ENCODE peak calls at places on chromosomes 2 and 18, in ten cellular contexts. One of them, this sample, is unnamed.

GRCh38 chr2:69469784-69470183 is 32.5 kb upstream of the NFU1 start:
- DNase-seq in CD8-positive, alpha-beta memory T cell: no peak
- DNase-seq in K562: no peak
- DNase-seq in CD4-positive, CD25-positive, alpha-beta regulatory T cell: no peak
- DNase-seq in A549: no peak
- DNase-seq in RWPE1: no peak
- DNase-seq in ascending aorta: no peak
- DNase-seq in CD4-positive, alpha-beta T cell: no peak
- DNase-seq in mammary epithelial cell: peak
- DNase-seq in lower lobe of right lung: no peak
- DNase-seq in this sample: no peak

GRCh38 chr18:77065221-77065981 is 67.2 kb downstream of the MBP start:
- DNase-seq in CD4-positive, CD25-positive, alpha-beta regulatory T cell: peak
- DNase-seq in ascending aorta: no peak
- DNase-seq in A549: peak
- DNase-seq in mammary epithelial cell: peak
- DNase-seq in K562: no peak
- DNase-seq in lower lobe of right lung: peak
- DNase-seq in CD8-positive, alpha-beta memory T cell: no peak
- DNase-seq in CD4-positive, alpha-beta T cell: no peak
- DNase-seq in RWPE1: peak
- DNase-seq in this sample: peak

GRCh38 chr2:238161291-238162051 is 2.7 kb downstream of the ERFE start:
- DNase-seq in CD8-positive, alpha-beta memory T cell: no peak
- DNase-seq in mammary epithelial cell: no peak
- DNase-seq in A549: no peak
- DNase-seq in CD4-positive, CD25-positive, alpha-beta regulatory T cell: no peak
- DNase-seq in lower lobe of right lung: no peak
- DNase-seq in CD4-positive, alpha-beta T cell: no peak
- DNase-seq in RWPE1: no peak
- DNase-seq in ascending aorta: peak
- DNase-seq in K562: no peak
- DNase-seq in this sample: no peak

GRCh38 chr2:151900261-151900660 is 72.0 kb upstream of the ARL5A start:
- DNase-seq in A549: no peak
- DNase-seq in K562: no peak
- DNase-seq in CD4-positive, CD25-positive, alpha-beta regulatory T cell: no peak
- DNase-seq in lower lobe of right lung: no peak
- DNase-seq in CD4-positive, alpha-beta T cell: no peak
- DNase-seq in CD8-positive, alpha-beta memory T cell: no peak
- DNase-seq in mammary epithelial cell: no peak
- DNase-seq in ascending aorta: no peak
- DNase-seq in RWPE1: no peak
- DNase-seq in this sample: no peak

GRCh38 chr2:219542931-219543595 is 546 bp downstream of the CHPF start:
- DNase-seq in ascending aorta: no peak
- DNase-seq in mammary epithelial cell: peak
- DNase-seq in CD4-positive, CD25-positive, alpha-beta regulatory T cell: peak
- DNase-seq in CD4-positive, alpha-beta T cell: no peak
- DNase-seq in K562: peak
- DNase-seq in CD8-positive, alpha-beta memory T cell: no peak
- DNase-seq in A549: peak
- DNase-seq in RWPE1: peak
- DNase-seq in lower lobe of right lung: no peak
- DNase-seq in this sample: peak

GRCh38 chr2:589551-589950 is 87.7 kb downstream of the TMEM18 start:
- DNase-seq in ascending aorta: no peak
- DNase-seq in mammary epithelial cell: no peak
- DNase-seq in CD4-positive, alpha-beta T cell: no peak
- DNase-seq in CD8-positive, alpha-beta memory T cell: no peak
- DNase-seq in CD4-positive, CD25-positive, alpha-beta regulatory T cell: no peak
- DNase-seq in K562: no peak
- DNase-seq in RWPE1: peak
- DNase-seq in lower lobe of right lung: no peak
- DNase-seq in A549: no peak
- DNase-seq in this sample: no peak

GRCh38 chr2:3585239-3586109 is 9.4 kb upstream of the COLEC11 start:
- DNase-seq in ascending aorta: no peak
- DNase-seq in RWPE1: no peak
- DNase-seq in CD8-positive, alpha-beta memory T cell: no peak
- DNase-seq in mammary epithelial cell: no peak
- DNase-seq in CD4-positive, CD25-positive, alpha-beta regulatory T cell: no peak
- DNase-seq in CD4-positive, alpha-beta T cell: no peak
- DNase-seq in K562: peak
- DNase-seq in lower lobe of right lung: no peak
- DNase-seq in A549: no peak
- DNase-seq in this sample: peak

GRCh38 chr18:69259282-69259681 is 141.4 kb upstream of the DOK6 start:
- DNase-seq in mammary epithelial cell: no peak
- DNase-seq in lower lobe of right lung: no peak
- DNase-seq in CD4-positive, alpha-beta T cell: no peak
- DNase-seq in CD8-positive, alpha-beta memory T cell: no peak
- DNase-seq in A549: no peak
- DNase-seq in ascending aorta: no peak
- DNase-seq in K562: no peak
- DNase-seq in RWPE1: no peak
- DNase-seq in CD4-positive, CD25-positive, alpha-beta regulatory T cell: no peak
- DNase-seq in this sample: no peak

GRCh38 chr2:203840816-203841215 is 26.8 kb upstream of the CTLA4 start:
- DNase-seq in mammary epithelial cell: no peak
- DNase-seq in lower lobe of right lung: no peak
- DNase-seq in CD4-positive, CD25-positive, alpha-beta regulatory T cell: no peak
- DNase-seq in RWPE1: no peak
- DNase-seq in ascending aorta: no peak
- DNase-seq in CD8-positive, alpha-beta memory T cell: no peak
- DNase-seq in A549: no peak
- DNase-seq in CD4-positive, alpha-beta T cell: no peak
- DNase-seq in K562: no peak
- DNase-seq in this sample: no peak

GRCh38 chr18:3782901-3783300 is 332.9 kb downstream of the TGIF1 start:
- DNase-seq in RWPE1: no peak
- DNase-seq in K562: no peak
- DNase-seq in lower lobe of right lung: no peak
- DNase-seq in mammary epithelial cell: no peak
- DNase-seq in CD4-positive, CD25-positive, alpha-beta regulatory T cell: no peak
- DNase-seq in CD4-positive, alpha-beta T cell: no peak
- DNase-seq in ascending aorta: no peak
- DNase-seq in CD8-positive, alpha-beta memory T cell: no peak
- DNase-seq in A549: no peak
- DNase-seq in this sample: no peak

GRCh38 chr2:227163445-227163997 is 484 bp downstream of the COL4A4 start:
- DNase-seq in RWPE1: no peak
- DNase-seq in K562: no peak
- DNase-seq in CD8-positive, alpha-beta memory T cell: no peak
- DNase-seq in CD4-positive, CD25-positive, alpha-beta regulatory T cell: no peak
- DNase-seq in CD4-positive, alpha-beta T cell: no peak
- DNase-seq in mammary epithelial cell: peak
- DNase-seq in lower lobe of right lung: no peak
- DNase-seq in A549: peak
- DNase-seq in ascending aorta: no peak
- DNase-seq in this sample: no peak

GRCh38 chr2:42970151-42970550 is 177.8 kb upstream of the HAAO start:
- DNase-seq in mammary epithelial cell: no peak
- DNase-seq in CD4-positive, CD25-positive, alpha-beta regulatory T cell: no peak
- DNase-seq in RWPE1: no peak
- DNase-seq in K562: no peak
- DNase-seq in CD8-positive, alpha-beta memory T cell: no peak
- DNase-seq in CD4-positive, alpha-beta T cell: no peak
- DNase-seq in A549: no peak
- DNase-seq in ascending aorta: no peak
- DNase-seq in lower lobe of right lung: no peak
- DNase-seq in this sample: no peak

GRCh38 chr2:9251154-9252001 is 44.8 kb downstream of the ASAP2 start:
- DNase-seq in CD8-positive, alpha-beta memory T cell: no peak
- DNase-seq in CD4-positive, alpha-beta T cell: no peak
- DNase-seq in ascending aorta: no peak
- DNase-seq in A549: peak
- DNase-seq in RWPE1: peak
- DNase-seq in mammary epithelial cell: peak
- DNase-seq in lower lobe of right lung: no peak
- DNase-seq in K562: no peak
- DNase-seq in CD4-positive, CD25-positive, alpha-beta regulatory T cell: no peak
- DNase-seq in this sample: peak
- H3K27ac ChIP-seq in CD8-positive, alpha-beta memory T cell: no peak
- H3K27ac ChIP-seq in CD4-positive, alpha-beta T cell: no peak
- H3K27ac ChIP-seq in ascending aorta: peak
- H3K27ac ChIP-seq in A549: peak
- H3K27ac ChIP-seq in RWPE1: peak
- H3K27ac ChIP-seq in mammary epithelial cell: peak
- H3K27ac ChIP-seq in lower lobe of right lung: peak
- H3K27ac ChIP-seq in K562: no peak
- H3K27ac ChIP-seq in CD4-positive, CD25-positive, alpha-beta regulatory T cell: no peak
- H3K27ac ChIP-seq in this sample: peak

GRCh38 chr2:6826081-6826913 is 39.4 kb downstream of the CMPK2 start:
- DNase-seq in ascending aorta: no peak
- DNase-seq in lower lobe of right lung: no peak
- DNase-seq in CD4-positive, alpha-beta T cell: peak
- DNase-seq in CD4-positive, CD25-positive, alpha-beta regulatory T cell: no peak
- DNase-seq in RWPE1: peak
- DNase-seq in mammary epithelial cell: peak
- DNase-seq in A549: peak
- DNase-seq in K562: peak
- DNase-seq in CD8-positive, alpha-beta memory T cell: peak
- DNase-seq in this sample: peak

GRCh38 chr2:6827516-6828298 is 38.0 kb downstream of the CMPK2 start:
- DNase-seq in CD4-positive, CD25-positive, alpha-beta regulatory T cell: no peak
- DNase-seq in RWPE1: no peak
- DNase-seq in ascending aorta: no peak
- DNase-seq in CD8-positive, alpha-beta memory T cell: no peak
- DNase-seq in mammary epithelial cell: no peak
- DNase-seq in CD4-positive, alpha-beta T cell: no peak
- DNase-seq in A549: no peak
- DNase-seq in K562: no peak
- DNase-seq in lower lobe of right lung: no peak
- DNase-seq in this sample: no peak

GRCh38 chr2:6831229-6831628 is 34.5 kb downstream of the CMPK2 start:
- DNase-seq in K562: peak
- DNase-seq in A549: no peak
- DNase-seq in CD8-positive, alpha-beta memory T cell: no peak
- DNase-seq in RWPE1: no peak
- DNase-seq in CD4-positive, CD25-positive, alpha-beta regulatory T cell: no peak
- DNase-seq in lower lobe of right lung: no peak
- DNase-seq in mammary epithelial cell: no peak
- DNase-seq in ascending aorta: no peak
- DNase-seq in CD4-positive, alpha-beta T cell: no peak
- DNase-seq in this sample: no peak

GRCh38 chr2:6824962-6825361 is 40.7 kb downstream of the CMPK2 start:
- DNase-seq in mammary epithelial cell: peak
- DNase-seq in CD4-positive, CD25-positive, alpha-beta regulatory T cell: no peak
- DNase-seq in ascending aorta: no peak
- DNase-seq in K562: no peak
- DNase-seq in CD4-positive, alpha-beta T cell: no peak
- DNase-seq in lower lobe of right lung: no peak
- DNase-seq in CD8-positive, alpha-beta memory T cell: no peak
- DNase-seq in RWPE1: no peak
- DNase-seq in A549: no peak
- DNase-seq in this sample: peak

GRCh38 chr2:6828299-6828584 is 37.5 kb downstream of the CMPK2 start:
- DNase-seq in ascending aorta: no peak
- DNase-seq in CD4-positive, CD25-positive, alpha-beta regulatory T cell: no peak
- DNase-seq in K562: no peak
- DNase-seq in mammary epithelial cell: no peak
- DNase-seq in lower lobe of right lung: no peak
- DNase-seq in CD4-positive, alpha-beta T cell: no peak
- DNase-seq in RWPE1: no peak
- DNase-seq in A549: no peak
- DNase-seq in CD8-positive, alpha-beta memory T cell: no peak
- DNase-seq in this sample: no peak
- H3K27ac ChIP-seq in ascending aorta: no peak
- H3K27ac ChIP-seq in CD4-positive, CD25-positive, alpha-beta regulatory T cell: no peak
- H3K27ac ChIP-seq in K562: no peak
- H3K27ac ChIP-seq in mammary epithelial cell: no peak
- H3K27ac ChIP-seq in lower lobe of right lung: no peak
- H3K27ac ChIP-seq in CD4-positive, alpha-beta T cell: no peak
- H3K27ac ChIP-seq in RWPE1: no peak
- H3K27ac ChIP-seq in A549: no peak
- H3K27ac ChIP-seq in CD8-positive, alpha-beta memory T cell: no peak
- H3K27ac ChIP-seq in this sample: peak

DNA sequence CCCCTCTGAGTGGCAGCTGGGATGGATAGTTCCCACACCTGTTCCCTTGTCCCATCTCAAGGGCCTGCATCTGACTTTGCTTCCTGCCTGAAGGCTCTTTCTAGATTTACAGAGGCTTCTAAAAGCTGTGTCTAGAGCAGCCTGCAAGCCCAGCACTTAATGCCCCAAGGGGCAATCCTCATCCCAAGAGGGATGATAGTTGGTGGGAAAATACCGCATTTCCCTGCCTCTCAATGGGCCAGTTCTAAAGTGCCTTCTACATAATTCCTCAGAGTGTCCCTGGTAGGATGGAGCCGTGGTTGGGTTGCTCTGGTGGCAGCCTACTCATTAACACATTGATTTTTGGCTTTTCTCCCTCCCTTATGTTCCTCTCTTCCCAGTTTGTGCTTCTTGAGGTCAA is 29.5 kb downstream of the LAMA3 start:
- DNase-seq in A549: no peak
- DNase-seq in lower lobe of right lung: no peak
- DNase-seq in ascending aorta: no peak
- DNase-seq in CD4-positive, alpha-beta T cell: no peak
- DNase-seq in mammary epithelial cell: no peak
- DNase-seq in RWPE1: no peak
- DNase-seq in CD4-positive, CD25-positive, alpha-beta regulatory T cell: no peak
- DNase-seq in CD8-positive, alpha-beta memory T cell: no peak
- DNase-seq in K562: no peak
- DNase-seq in this sample: no peak
- H3K27ac ChIP-seq in A549: peak
- H3K27ac ChIP-seq in lower lobe of right lung: no peak
- H3K27ac ChIP-seq in ascending aorta: peak
- H3K27ac ChIP-seq in CD4-positive, alpha-beta T cell: no peak
- H3K27ac ChIP-seq in mammary epithelial cell: peak
- H3K27ac ChIP-seq in RWPE1: peak
- H3K27ac ChIP-seq in CD4-positive, CD25-positive, alpha-beta regulatory T cell: no peak
- H3K27ac ChIP-seq in CD8-positive, alpha-beta memory T cell: no peak
- H3K27ac ChIP-seq in K562: no peak
- H3K27ac ChIP-seq in this sample: peak

DNA sequence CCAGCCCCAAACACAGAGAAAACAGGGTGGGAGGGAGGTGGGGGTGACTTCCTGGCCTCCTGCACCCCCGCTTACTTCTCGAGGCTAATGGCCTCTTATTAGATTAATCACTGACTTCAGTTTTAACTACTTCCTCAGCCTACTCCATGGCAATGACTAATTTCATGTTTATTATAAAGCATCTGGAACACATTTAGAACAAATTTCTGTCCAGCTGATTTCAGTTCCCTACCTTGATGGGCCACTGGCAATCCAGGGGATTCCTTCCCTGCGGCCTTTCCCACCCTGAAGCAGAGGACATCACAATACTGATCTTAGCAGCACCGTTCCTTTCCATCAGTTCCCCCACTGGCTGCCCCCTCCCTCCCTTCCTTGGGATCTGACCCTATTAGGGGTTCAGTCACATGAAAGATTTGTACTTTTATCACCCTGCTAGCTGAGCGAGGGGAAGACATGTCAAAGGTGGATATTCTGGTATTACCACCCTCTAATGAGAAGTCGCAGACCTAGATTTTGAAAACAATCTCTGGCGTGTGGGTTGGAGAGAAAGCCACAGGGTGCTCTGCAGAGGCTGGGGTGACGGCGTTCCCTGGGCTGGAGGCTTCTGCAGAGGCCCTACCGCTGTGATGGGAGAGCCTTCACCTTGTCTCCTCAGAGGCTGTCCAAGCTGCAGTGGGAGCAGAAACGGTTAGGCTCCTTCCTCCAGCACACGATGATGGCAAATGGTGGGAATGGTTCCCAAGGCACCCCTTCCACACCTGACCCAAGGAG is 67.7 kb downstream of the KIAA2012 start:
- DNase-seq in CD4-positive, CD25-positive, alpha-beta regulatory T cell: no peak
- DNase-seq in ascending aorta: no peak
- DNase-seq in CD4-positive, alpha-beta T cell: no peak
- DNase-seq in mammary epithelial cell: no peak
- DNase-seq in A549: no peak
- DNase-seq in RWPE1: no peak
- DNase-seq in K562: no peak
- DNase-seq in lower lobe of right lung: no peak
- DNase-seq in CD8-positive, alpha-beta memory T cell: no peak
- DNase-seq in this sample: no peak
- H3K27ac ChIP-seq in CD4-positive, CD25-positive, alpha-beta regulatory T cell: no peak
- H3K27ac ChIP-seq in ascending aorta: no peak
- H3K27ac ChIP-seq in CD4-positive, alpha-beta T cell: no peak
- H3K27ac ChIP-seq in mammary epithelial cell: no peak
- H3K27ac ChIP-seq in A549: no peak
- H3K27ac ChIP-seq in RWPE1: no peak
- H3K27ac ChIP-seq in K562: no peak
- H3K27ac ChIP-seq in lower lobe of right lung: no peak
- H3K27ac ChIP-seq in CD8-positive, alpha-beta memory T cell: no peak
- H3K27ac ChIP-seq in this sample: no peak

This sample was measured in brain microvascular endothelial cell.